ENCODE peak calls at places on chromosome 1, in nine cellular contexts. One of them, this sample, is unnamed. For H3K27me3, the result is how much of the 10 kb centered on the place peaks cover.

GRCh38 chr1:214952648-214953047 is 129.9 kb upstream of the KCNK2 start:
- DNase-seq in HCT116: peak
- DNase-seq in AG04450: no peak
- DNase-seq in CD8-positive, alpha-beta T cell: no peak
- DNase-seq in esophagus squamous epithelium: no peak
- DNase-seq in heart right ventricle: no peak
- DNase-seq in GM23248: no peak
- DNase-seq in gastrocnemius medialis: no peak
- DNase-seq in sigmoid colon: no peak
- DNase-seq in this sample: no peak

GRCh38 chr1:143691400-143691891 is 280.3 kb downstream of the FAM72C start:
- DNase-seq in HCT116: peak
- DNase-seq in AG04450: no peak
- DNase-seq in CD8-positive, alpha-beta T cell: no peak
- DNase-seq in esophagus squamous epithelium: no peak
- DNase-seq in heart right ventricle: no peak
- DNase-seq in GM23248: peak
- DNase-seq in gastrocnemius medialis: no peak
- DNase-seq in sigmoid colon: no peak
- DNase-seq in this sample: no peak

GRCh38 chr1:191206808-191207207 is 729.1 kb upstream of the BRINP3 start:
- DNase-seq in HCT116: peak
- DNase-seq in AG04450: no peak
- DNase-seq in CD8-positive, alpha-beta T cell: no peak
- DNase-seq in esophagus squamous epithelium: no peak
- DNase-seq in heart right ventricle: no peak
- DNase-seq in GM23248: no peak
- DNase-seq in gastrocnemius medialis: no peak
- DNase-seq in sigmoid colon: no peak
- DNase-seq in this sample: no peak

GRCh38 chr1:24403806-24404205 is 9.8 kb downstream of the STPG1 start:
- DNase-seq in HCT116: no peak
- DNase-seq in AG04450: no peak
- DNase-seq in CD8-positive, alpha-beta T cell: no peak
- DNase-seq in esophagus squamous epithelium: no peak
- DNase-seq in heart right ventricle: no peak
- DNase-seq in GM23248: no peak
- DNase-seq in gastrocnemius medialis: no peak
- DNase-seq in sigmoid colon: no peak
- DNase-seq in this sample: no peak

GRCh38 chr1:165228676-165229075 is 127.8 kb downstream of the LMX1A start:
- DNase-seq in HCT116: no peak
- DNase-seq in AG04450: no peak
- DNase-seq in CD8-positive, alpha-beta T cell: no peak
- DNase-seq in esophagus squamous epithelium: no peak
- DNase-seq in heart right ventricle: no peak
- DNase-seq in GM23248: peak
- DNase-seq in gastrocnemius medialis: no peak
- DNase-seq in sigmoid colon: no peak
- DNase-seq in this sample: no peak

GRCh38 chr1:25737151-25737550 is 62.8 kb upstream of the SELENON start:
- DNase-seq in HCT116: no peak
- DNase-seq in AG04450: no peak
- DNase-seq in CD8-positive, alpha-beta T cell: no peak
- DNase-seq in esophagus squamous epithelium: no peak
- DNase-seq in heart right ventricle: no peak
- DNase-seq in GM23248: peak
- DNase-seq in gastrocnemius medialis: no peak
- DNase-seq in sigmoid colon: peak
- DNase-seq in this sample: peak

GRCh38 chr1:219265026-219265515 is 91.4 kb downstream of the LYPLAL1 start:
- DNase-seq in HCT116: no peak
- DNase-seq in AG04450: no peak
- DNase-seq in CD8-positive, alpha-beta T cell: no peak
- DNase-seq in esophagus squamous epithelium: no peak
- DNase-seq in heart right ventricle: no peak
- DNase-seq in GM23248: peak
- DNase-seq in gastrocnemius medialis: no peak
- DNase-seq in sigmoid colon: no peak
- DNase-seq in this sample: no peak

GRCh38 chr1:19472174-19472573 is 13.2 kb downstream of the CAPZB start:
- DNase-seq in HCT116: no peak
- DNase-seq in AG04450: no peak
- DNase-seq in CD8-positive, alpha-beta T cell: no peak
- DNase-seq in esophagus squamous epithelium: no peak
- DNase-seq in heart right ventricle: no peak
- DNase-seq in GM23248: no peak
- DNase-seq in gastrocnemius medialis: no peak
- DNase-seq in sigmoid colon: no peak
- DNase-seq in this sample: no peak

GRCh38 chr1:110879758-110880606 is 7.0 kb downstream of the CD53 start:
- DNase-seq in HCT116: no peak
- DNase-seq in AG04450: no peak
- DNase-seq in CD8-positive, alpha-beta T cell: no peak
- DNase-seq in esophagus squamous epithelium: no peak
- DNase-seq in heart right ventricle: no peak
- DNase-seq in GM23248: peak
- DNase-seq in gastrocnemius medialis: no peak
- DNase-seq in sigmoid colon: no peak
- DNase-seq in this sample: no peak

GRCh38 chr1:180358649-180359048 is 128.6 kb downstream of the LHX4 start:
- DNase-seq in HCT116: no peak
- DNase-seq in AG04450: no peak
- DNase-seq in CD8-positive, alpha-beta T cell: no peak
- DNase-seq in esophagus squamous epithelium: no peak
- DNase-seq in heart right ventricle: peak
- DNase-seq in GM23248: no peak
- DNase-seq in gastrocnemius medialis: no peak
- DNase-seq in sigmoid colon: no peak
- DNase-seq in this sample: peak

GRCh38 chr1:212721388-212722247 is 22.0 kb upstream of the BATF3 start:
- DNase-seq in HCT116: no peak
- DNase-seq in AG04450: no peak
- DNase-seq in CD8-positive, alpha-beta T cell: no peak
- DNase-seq in esophagus squamous epithelium: no peak
- DNase-seq in heart right ventricle: no peak
- DNase-seq in GM23248: peak
- DNase-seq in gastrocnemius medialis: no peak
- DNase-seq in sigmoid colon: no peak
- DNase-seq in this sample: no peak

GRCh38 chr1:185775505-185775904 is 41.3 kb downstream of the HMCN1 start:
- DNase-seq in HCT116: no peak
- DNase-seq in AG04450: no peak
- DNase-seq in CD8-positive, alpha-beta T cell: no peak
- DNase-seq in esophagus squamous epithelium: no peak
- DNase-seq in heart right ventricle: no peak
- DNase-seq in GM23248: no peak
- DNase-seq in gastrocnemius medialis: no peak
- DNase-seq in sigmoid colon: no peak
- DNase-seq in this sample: no peak

GRCh38 chr1:230321341-230321740 is 104.8 kb downstream of the PGBD5 start:
- DNase-seq in HCT116: no peak
- DNase-seq in AG04450: no peak
- DNase-seq in CD8-positive, alpha-beta T cell: no peak
- DNase-seq in esophagus squamous epithelium: no peak
- DNase-seq in heart right ventricle: no peak
- DNase-seq in GM23248: no peak
- DNase-seq in gastrocnemius medialis: no peak
- DNase-seq in sigmoid colon: peak
- DNase-seq in this sample: no peak

GRCh38 chr1:244050835-244051444 is at the start of gene ZBTB18:
- DNase-seq in HCT116: no peak
- DNase-seq in AG04450: peak
- DNase-seq in CD8-positive, alpha-beta T cell: no peak
- DNase-seq in esophagus squamous epithelium: no peak
- DNase-seq in heart right ventricle: no peak
- DNase-seq in GM23248: peak
- DNase-seq in gastrocnemius medialis: peak
- DNase-seq in sigmoid colon: no peak
- DNase-seq in this sample: no peak

GRCh38 chr1:914891-915280 is 8.8 kb upstream of the SAMD11 start:
- DNase-seq in HCT116: no peak
- DNase-seq in AG04450: no peak
- DNase-seq in CD8-positive, alpha-beta T cell: no peak
- DNase-seq in esophagus squamous epithelium: no peak
- DNase-seq in heart right ventricle: no peak
- DNase-seq in GM23248: no peak
- DNase-seq in gastrocnemius medialis: no peak
- DNase-seq in sigmoid colon: peak
- DNase-seq in this sample: no peak
- H3K27me3 ChIP-seq in HCT116: under half
- H3K27me3 ChIP-seq in AG04450: under half
- H3K27me3 ChIP-seq in CD8-positive, alpha-beta T cell: under half
- H3K27me3 ChIP-seq in esophagus squamous epithelium: under half
- H3K27me3 ChIP-seq in heart right ventricle: half or more
- H3K27me3 ChIP-seq in GM23248: under half
- H3K27me3 ChIP-seq in gastrocnemius medialis: under half
- H3K27me3 ChIP-seq in sigmoid colon: under half
- H3K27me3 ChIP-seq in this sample: half or more

GRCh38 chr1:40710581-40711315 is 19.2 kb downstream of the NFYC start:
- DNase-seq in HCT116: no peak
- DNase-seq in AG04450: no peak
- DNase-seq in CD8-positive, alpha-beta T cell: no peak
- DNase-seq in esophagus squamous epithelium: no peak
- DNase-seq in heart right ventricle: no peak
- DNase-seq in GM23248: peak
- DNase-seq in gastrocnemius medialis: no peak
- DNase-seq in sigmoid colon: no peak
- DNase-seq in this sample: no peak

GRCh38 chr1:40708750-40709099 is 17.2 kb downstream of the NFYC start:
- DNase-seq in HCT116: peak
- DNase-seq in AG04450: peak
- DNase-seq in CD8-positive, alpha-beta T cell: no peak
- DNase-seq in esophagus squamous epithelium: no peak
- DNase-seq in heart right ventricle: no peak
- DNase-seq in GM23248: peak
- DNase-seq in gastrocnemius medialis: no peak
- DNase-seq in sigmoid colon: no peak
- DNase-seq in this sample: no peak

GRCh38 chr1:40709100-40709801 is 17.7 kb downstream of the NFYC start:
- DNase-seq in HCT116: peak
- DNase-seq in AG04450: peak
- DNase-seq in CD8-positive, alpha-beta T cell: peak
- DNase-seq in esophagus squamous epithelium: peak
- DNase-seq in heart right ventricle: peak
- DNase-seq in GM23248: peak
- DNase-seq in gastrocnemius medialis: peak
- DNase-seq in sigmoid colon: peak
- DNase-seq in this sample: peak

GRCh38 chr1:40711465-40712404 is 20.2 kb downstream of the NFYC start:
- DNase-seq in HCT116: no peak
- DNase-seq in AG04450: no peak
- DNase-seq in CD8-positive, alpha-beta T cell: no peak
- DNase-seq in esophagus squamous epithelium: no peak
- DNase-seq in heart right ventricle: no peak
- DNase-seq in GM23248: peak
- DNase-seq in gastrocnemius medialis: no peak
- DNase-seq in sigmoid colon: no peak
- DNase-seq in this sample: no peak

DNA sequence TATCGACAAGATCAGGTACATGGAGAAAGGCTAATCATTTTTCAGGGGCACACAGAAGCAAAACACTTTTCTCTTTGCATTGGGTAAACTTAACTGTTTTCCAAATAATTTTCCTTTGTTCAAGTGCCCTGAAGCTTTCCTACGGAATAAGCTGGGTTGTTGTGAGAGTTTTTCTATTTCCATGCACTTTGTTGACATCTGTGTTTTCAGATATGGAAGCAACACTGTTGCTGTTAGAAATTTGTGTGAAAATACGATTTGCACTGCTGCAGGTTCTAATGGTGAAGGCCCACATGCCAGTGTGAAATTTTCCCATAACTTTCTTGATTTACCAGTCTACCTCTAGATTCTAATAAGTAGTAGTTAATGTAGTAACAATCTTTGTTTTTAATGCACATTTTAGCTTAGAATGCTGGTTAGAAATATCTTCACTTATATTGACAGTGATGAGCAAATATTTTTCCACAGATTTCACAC is 18.3 kb downstream of the NFYC start:
- DNase-seq in HCT116: no peak
- DNase-seq in AG04450: no peak
- DNase-seq in CD8-positive, alpha-beta T cell: no peak
- DNase-seq in esophagus squamous epithelium: no peak
- DNase-seq in heart right ventricle: no peak
- DNase-seq in GM23248: no peak
- DNase-seq in gastrocnemius medialis: no peak
- DNase-seq in sigmoid colon: no peak
- DNase-seq in this sample: no peak
- H3K27ac ChIP-seq in HCT116: peak
- H3K27ac ChIP-seq in AG04450: no peak
- H3K27ac ChIP-seq in CD8-positive, alpha-beta T cell: peak
- H3K27ac ChIP-seq in esophagus squamous epithelium: peak
- H3K27ac ChIP-seq in heart right ventricle: peak
- H3K27ac ChIP-seq in GM23248: peak
- H3K27ac ChIP-seq in gastrocnemius medialis: peak
- H3K27ac ChIP-seq in sigmoid colon: peak
- H3K27ac ChIP-seq in this sample: peak

DNA sequence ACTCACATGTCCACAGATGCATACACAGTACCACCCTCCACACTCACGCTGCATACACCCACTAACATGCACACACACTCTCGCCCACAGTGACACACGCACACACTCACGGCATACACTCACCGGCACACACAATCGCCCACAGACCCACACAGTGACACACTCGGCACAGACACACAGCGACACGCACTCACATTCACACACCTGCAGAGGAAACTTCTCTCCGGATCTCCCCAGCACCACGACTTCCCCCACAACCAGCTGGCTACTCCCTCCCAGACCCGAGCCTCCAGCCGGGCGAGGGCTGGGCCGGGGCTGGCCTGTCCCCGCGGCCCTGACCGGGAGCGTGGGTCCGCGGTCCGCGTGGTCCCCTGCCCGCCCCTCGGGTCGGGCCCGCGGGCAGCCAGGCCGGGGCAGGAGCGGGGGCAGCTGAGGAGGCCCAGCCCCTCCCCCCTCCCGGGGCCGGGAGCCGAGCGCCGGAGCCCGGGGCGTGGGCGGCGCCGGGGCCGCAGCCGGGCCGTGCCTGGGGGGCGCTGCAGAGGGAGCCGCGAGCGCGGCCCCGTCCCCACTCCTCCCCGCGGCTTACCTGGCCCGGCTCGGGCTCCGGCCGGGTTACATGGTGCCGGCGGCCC is 469 bp downstream of the DLGAP3 start:
- DNase-seq in HCT116: no peak
- DNase-seq in AG04450: no peak
- DNase-seq in CD8-positive, alpha-beta T cell: no peak
- DNase-seq in esophagus squamous epithelium: no peak
- DNase-seq in heart right ventricle: no peak
- DNase-seq in GM23248: no peak
- DNase-seq in gastrocnemius medialis: no peak
- DNase-seq in sigmoid colon: no peak
- DNase-seq in this sample: no peak
- H3K27me3 ChIP-seq in HCT116: under half
- H3K27me3 ChIP-seq in AG04450: under half
- H3K27me3 ChIP-seq in CD8-positive, alpha-beta T cell: under half
- H3K27me3 ChIP-seq in esophagus squamous epithelium: under half
- H3K27me3 ChIP-seq in heart right ventricle: half or more
- H3K27me3 ChIP-seq in GM23248: under half
- H3K27me3 ChIP-seq in gastrocnemius medialis: under half
- H3K27me3 ChIP-seq in sigmoid colon: under half
- H3K27me3 ChIP-seq in this sample: under half

DNA sequence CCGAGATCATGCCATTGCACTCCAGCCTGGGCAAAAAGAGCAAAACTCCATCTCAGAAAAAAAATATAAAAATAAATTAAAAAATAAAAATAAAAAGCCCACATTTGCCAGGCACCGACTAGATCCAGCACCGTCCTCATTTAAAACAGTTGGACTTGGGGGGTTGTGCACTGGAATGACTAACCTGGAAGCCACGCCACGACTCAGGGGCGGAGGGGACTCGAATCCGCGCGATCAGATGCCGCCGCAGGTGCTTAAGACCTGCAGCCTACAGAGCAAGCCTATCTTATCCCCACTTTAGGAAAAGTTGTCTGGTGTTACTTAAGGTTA is 38.5 kb downstream of the ZBTB8OS start:
- DNase-seq in HCT116: no peak
- DNase-seq in AG04450: no peak
- DNase-seq in CD8-positive, alpha-beta T cell: no peak
- DNase-seq in esophagus squamous epithelium: no peak
- DNase-seq in heart right ventricle: no peak
- DNase-seq in GM23248: no peak
- DNase-seq in gastrocnemius medialis: no peak
- DNase-seq in sigmoid colon: no peak
- DNase-seq in this sample: no peak
- H3K27ac ChIP-seq in HCT116: peak
- H3K27ac ChIP-seq in AG04450: no peak
- H3K27ac ChIP-seq in CD8-positive, alpha-beta T cell: no peak
- H3K27ac ChIP-seq in esophagus squamous epithelium: no peak
- H3K27ac ChIP-seq in heart right ventricle: peak
- H3K27ac ChIP-seq in GM23248: no peak
- H3K27ac ChIP-seq in gastrocnemius medialis: peak
- H3K27ac ChIP-seq in sigmoid colon: peak
- H3K27ac ChIP-seq in this sample: peak